ENCODE peak calls at places on chromosomes 2 and 18, in five cellular contexts. One of them, this sample, is unnamed.

GRCh38 chr18:48037481-48038271 is 107.2 kb upstream of the SMAD2 start:
- DNase-seq in IMR-90: no peak
- DNase-seq in thyroid gland: peak
- DNase-seq in A549: no peak
- DNase-seq in adrenal gland: peak
- DNase-seq in this sample: peak

GRCh38 chr18:46324556-46324955 is 220.4 kb downstream of the HAUS1 start:
- DNase-seq in A549: peak
- DNase-seq in IMR-90: peak
- DNase-seq in thyroid gland: no peak
- DNase-seq in adrenal gland: no peak
- DNase-seq in this sample: no peak

GRCh38 chr2:146806295-146807005 is 1038.4 kb upstream of the ACVR2A start:
- DNase-seq in adrenal gland: no peak
- DNase-seq in A549: no peak
- DNase-seq in IMR-90: peak
- DNase-seq in thyroid gland: no peak
- DNase-seq in this sample: no peak

GRCh38 chr2:21281876-21282514 is 158.2 kb downstream of the TDRD15 start:
- DNase-seq in IMR-90: no peak
- DNase-seq in thyroid gland: no peak
- DNase-seq in adrenal gland: no peak
- DNase-seq in A549: no peak
- DNase-seq in this sample: no peak

GRCh38 chr18:8455661-8456614 is 153.3 kb upstream of the RAB12 start:
- DNase-seq in adrenal gland: no peak
- DNase-seq in A549: no peak
- DNase-seq in thyroid gland: no peak
- DNase-seq in IMR-90: no peak
- DNase-seq in this sample: no peak

GRCh38 chr2:207039225-207039624 is 99.9 kb downstream of the CPO start:
- DNase-seq in adrenal gland: no peak
- DNase-seq in A549: no peak
- DNase-seq in IMR-90: no peak
- DNase-seq in thyroid gland: no peak
- DNase-seq in this sample: no peak

GRCh38 chr2:216108310-216108966 is 710 bp upstream of the XRCC5 start:
- DNase-seq in thyroid gland: no peak
- DNase-seq in A549: no peak
- DNase-seq in IMR-90: no peak
- DNase-seq in adrenal gland: no peak
- DNase-seq in this sample: no peak

GRCh38 chr18:23964282-23965238 is 50.0 kb upstream of the TTC39C start:
- DNase-seq in IMR-90: no peak
- DNase-seq in A549: no peak
- DNase-seq in thyroid gland: no peak
- DNase-seq in adrenal gland: no peak
- DNase-seq in this sample: no peak

GRCh38 chr2:186068154-186068826 is 329.7 kb downstream of the FSIP2 start:
- DNase-seq in A549: no peak
- DNase-seq in thyroid gland: no peak
- DNase-seq in adrenal gland: no peak
- DNase-seq in IMR-90: no peak
- DNase-seq in this sample: no peak

GRCh38 chr2:238644095-238645081 is 203.5 kb upstream of the TWIST2 start:
- DNase-seq in thyroid gland: no peak
- DNase-seq in IMR-90: peak
- DNase-seq in adrenal gland: peak
- DNase-seq in A549: peak
- DNase-seq in this sample: no peak

GRCh38 chr18:42941860-42942259 is 173.6 kb downstream of the RIT2 start:
- DNase-seq in IMR-90: no peak
- DNase-seq in adrenal gland: no peak
- DNase-seq in A549: no peak
- DNase-seq in thyroid gland: no peak
- DNase-seq in this sample: no peak

GRCh38 chr2:132550945-132551344 is 119.1 kb downstream of the LYPD1 start:
- DNase-seq in A549: no peak
- DNase-seq in IMR-90: no peak
- DNase-seq in thyroid gland: no peak
- DNase-seq in adrenal gland: no peak
- DNase-seq in this sample: no peak

GRCh38 chr2:200525551-200525881 is 491 bp upstream of the SGO2 start:
- DNase-seq in A549: no peak
- DNase-seq in IMR-90: no peak
- DNase-seq in adrenal gland: no peak
- DNase-seq in thyroid gland: no peak
- DNase-seq in this sample: no peak

GRCh38 chr2:200523604-200524003 is 2.4 kb upstream of the SGO2 start:
- DNase-seq in A549: no peak
- DNase-seq in IMR-90: no peak
- DNase-seq in adrenal gland: no peak
- DNase-seq in thyroid gland: no peak
- DNase-seq in this sample: no peak

GRCh38 chr2:200528228-200528627 is 2.2 kb downstream of the SGO2 start:
- DNase-seq in thyroid gland: no peak
- DNase-seq in IMR-90: no peak
- DNase-seq in adrenal gland: no peak
- DNase-seq in A549: no peak
- DNase-seq in this sample: no peak

GRCh38 chr2:200525066-200525465 is 941 bp upstream of the SGO2 start:
- DNase-seq in IMR-90: peak
- DNase-seq in thyroid gland: no peak
- DNase-seq in A549: no peak
- DNase-seq in adrenal gland: no peak
- DNase-seq in this sample: no peak

GRCh38 chr2:200525882-200526651 is at the start of gene SGO2:
- DNase-seq in thyroid gland: peak
- DNase-seq in A549: peak
- DNase-seq in adrenal gland: peak
- DNase-seq in IMR-90: peak
- DNase-seq in this sample: peak
- TF ChIP-seq POLR2A in thyroid gland: peak
- TF ChIP-seq POLR2A in A549: peak
- TF ChIP-seq POLR2A in adrenal gland: peak
- TF ChIP-seq POLR2A in IMR-90: peak
- TF ChIP-seq POLR2A in this sample: no peak

GRCh38 chr18:57666818-57667497 is 45.3 kb upstream of the NARS1 start:
- DNase-seq in adrenal gland: no peak
- DNase-seq in IMR-90: peak
- DNase-seq in thyroid gland: no peak
- DNase-seq in A549: no peak
- DNase-seq in this sample: no peak
- H3K4me3 ChIP-seq in adrenal gland: no peak
- H3K4me3 ChIP-seq in IMR-90: no peak
- H3K4me3 ChIP-seq in thyroid gland: no peak
- H3K4me3 ChIP-seq in A549: no peak
- H3K4me3 ChIP-seq in this sample: no peak

GRCh38 chr2:120949027-120949956 is 213.6 kb downstream of the GLI2 start:
- DNase-seq in IMR-90: no peak
- DNase-seq in thyroid gland: no peak
- DNase-seq in adrenal gland: no peak
- DNase-seq in A549: peak
- DNase-seq in this sample: no peak
- TF ChIP-seq CTCF in IMR-90: peak
- TF ChIP-seq CTCF in thyroid gland: no peak
- TF ChIP-seq CTCF in adrenal gland: no peak
- TF ChIP-seq CTCF in A549: peak
- TF ChIP-seq CTCF in this sample: peak

GRCh38 chr18:32469691-32470131 is 971 bp downstream of the GAREM1 start:
- DNase-seq in IMR-90: peak
- DNase-seq in A549: peak
- DNase-seq in thyroid gland: no peak
- DNase-seq in adrenal gland: peak
- DNase-seq in this sample: no peak

GRCh38 chr18:32472841-32473240 is 2.2 kb upstream of the GAREM1 start:
- DNase-seq in IMR-90: no peak
- DNase-seq in adrenal gland: no peak
- DNase-seq in thyroid gland: no peak
- DNase-seq in A549: no peak
- DNase-seq in this sample: no peak

GRCh38 chr18:32470136-32470712 is 458 bp downstream of the GAREM1 start:
- DNase-seq in thyroid gland: peak
- DNase-seq in A549: peak
- DNase-seq in adrenal gland: peak
- DNase-seq in IMR-90: peak
- DNase-seq in this sample: peak

GRCh38 chr18:32469190-32469611 is 1.5 kb downstream of the GAREM1 start:
- DNase-seq in adrenal gland: peak
- DNase-seq in A549: peak
- DNase-seq in thyroid gland: peak
- DNase-seq in IMR-90: peak
- DNase-seq in this sample: peak

DNA sequence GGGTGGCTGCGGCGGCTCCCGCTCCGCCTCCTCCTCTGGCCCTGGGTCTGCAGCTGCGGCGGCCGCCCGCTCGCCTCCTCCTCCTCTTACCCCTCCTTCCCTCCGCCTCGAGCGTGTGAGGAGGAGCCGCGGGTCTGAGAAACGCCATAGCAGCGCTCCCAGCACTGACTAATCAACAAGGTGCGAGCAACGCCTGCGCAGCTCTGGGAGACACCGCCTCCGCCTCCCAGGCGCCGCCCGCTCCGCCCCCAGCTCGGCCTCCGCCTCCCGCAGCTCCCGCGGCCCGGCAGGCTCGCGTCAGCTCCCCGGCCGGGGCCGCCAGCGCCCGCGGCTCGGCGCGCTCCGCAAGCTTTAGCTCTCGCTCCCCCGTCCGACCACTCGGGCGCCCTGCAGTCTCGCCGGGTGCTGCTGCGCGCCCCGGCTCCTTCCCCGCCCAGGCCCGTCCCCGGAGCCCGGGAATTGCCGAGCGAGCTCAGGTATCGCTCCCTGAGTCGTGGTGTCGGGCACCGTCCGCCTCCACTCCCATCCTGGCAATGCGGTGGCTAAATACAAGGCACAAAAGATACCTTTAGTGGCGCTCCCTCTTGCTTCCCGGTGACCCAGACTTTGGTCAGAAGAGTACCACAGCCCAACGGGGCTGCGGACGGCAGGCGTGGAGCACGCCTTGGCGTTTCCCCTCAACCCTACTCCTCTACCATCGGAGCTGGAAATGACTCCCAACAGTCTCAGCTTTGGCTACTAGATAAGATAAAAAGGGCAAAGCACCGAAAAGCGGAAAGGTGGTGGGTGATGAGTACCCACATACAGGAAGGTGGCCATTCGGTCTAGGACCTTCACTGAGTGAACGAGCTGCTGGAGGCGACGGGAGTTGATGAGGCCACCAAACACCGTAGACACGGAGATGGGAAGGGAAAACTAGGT is at the start of gene GAREM1:
- DNase-seq in thyroid gland: peak
- DNase-seq in A549: peak
- DNase-seq in IMR-90: peak
- DNase-seq in adrenal gland: peak
- DNase-seq in this sample: peak
- TF ChIP-seq POLR2A in thyroid gland: peak
- TF ChIP-seq POLR2A in A549: peak
- TF ChIP-seq POLR2A in IMR-90: peak
- TF ChIP-seq POLR2A in adrenal gland: peak
- TF ChIP-seq POLR2A in this sample: peak

GRCh38 chr18:22935431-22935830 is 2.3 kb downstream of the RBBP8 start:
- DNase-seq in thyroid gland: no peak
- DNase-seq in IMR-90: no peak
- DNase-seq in adrenal gland: no peak
- DNase-seq in A549: no peak
- DNase-seq in this sample: no peak
- H3K4me3 ChIP-seq in thyroid gland: no peak
- H3K4me3 ChIP-seq in IMR-90: no peak
- H3K4me3 ChIP-seq in adrenal gland: no peak
- H3K4me3 ChIP-seq in A549: no peak
- H3K4me3 ChIP-seq in this sample: no peak

DNA sequence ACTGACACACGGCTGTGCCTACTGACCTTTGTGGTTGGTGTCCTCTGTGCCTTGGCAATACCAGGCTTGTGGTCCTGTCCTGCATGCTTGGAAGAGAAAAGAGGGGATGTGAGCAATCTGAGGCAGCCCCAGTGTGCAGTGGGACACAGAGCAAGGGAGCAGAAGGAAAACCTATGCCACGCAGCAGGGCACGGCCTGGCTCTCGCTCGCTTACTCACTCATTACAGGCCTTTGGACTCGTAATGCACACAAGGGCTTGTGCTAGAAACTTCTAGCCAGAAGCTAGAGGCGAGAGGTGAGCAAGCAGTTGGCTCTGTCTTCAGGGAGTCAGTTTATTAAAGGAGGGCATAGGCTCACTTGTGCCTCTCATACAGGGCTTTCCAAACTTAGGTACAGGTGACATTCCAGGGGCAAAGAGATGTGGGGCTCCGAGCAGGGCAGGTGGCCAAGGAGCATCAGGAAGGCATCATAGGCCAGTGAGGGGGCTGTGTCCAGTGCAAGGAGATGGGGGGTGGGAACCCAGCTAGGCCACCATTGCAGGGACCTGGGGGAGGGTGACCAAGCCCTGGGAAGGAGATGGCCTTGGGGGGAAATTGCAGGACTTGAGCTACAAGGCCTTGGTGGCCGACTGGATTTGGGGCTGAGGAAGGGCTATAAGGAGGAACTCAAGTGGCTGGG is 100.8 kb downstream of the DYSF start:
- DNase-seq in thyroid gland: no peak
- DNase-seq in A549: no peak
- DNase-seq in adrenal gland: no peak
- DNase-seq in IMR-90: no peak
- DNase-seq in this sample: no peak
- TF ChIP-seq CTCF in thyroid gland: no peak
- TF ChIP-seq CTCF in A549: no peak
- TF ChIP-seq CTCF in adrenal gland: no peak
- TF ChIP-seq CTCF in IMR-90: no peak
- TF ChIP-seq CTCF in this sample: no peak

GRCh38 chr2:60499651-60500300 is 53.7 kb downstream of the BCL11A start:
- DNase-seq in IMR-90: no peak
- DNase-seq in adrenal gland: no peak
- DNase-seq in thyroid gland: no peak
- DNase-seq in A549: no peak
- DNase-seq in this sample: no peak
- TF ChIP-seq POLR2A in IMR-90: no peak
- TF ChIP-seq POLR2A in adrenal gland: no peak
- TF ChIP-seq POLR2A in thyroid gland: no peak
- TF ChIP-seq POLR2A in A549: no peak
- TF ChIP-seq POLR2A in this sample: no peak

GRCh38 chr2:232876978-232877441 is 6.9 kb downstream of the SNORC start:
- DNase-seq in IMR-90: no peak
- DNase-seq in thyroid gland: no peak
- DNase-seq in adrenal gland: no peak
- DNase-seq in A549: no peak
- DNase-seq in this sample: no peak
- H3K4me3 ChIP-seq in IMR-90: no peak
- H3K4me3 ChIP-seq in thyroid gland: no peak
- H3K4me3 ChIP-seq in adrenal gland: no peak
- H3K4me3 ChIP-seq in A549: peak
- H3K4me3 ChIP-seq in this sample: peak

This sample was measured in stomach.